ENCODE peak calls at places on chromosomes 16 and 17, in nine cellular contexts. S, I, J, C, G, M, Q, H and V are unnamed samples.
A peak's percentile ranks its signal among the peaks of the same experiment; 100 is the strongest.

GRCh38 chr17:68152161-68152571 is 95.7 kb upstream of the AMZ2 start:
- DNase-seq in S (peak; percentile 76), G (no peak), Q (no peak), C (no peak), I (no peak), H (no peak), J (no peak), M (no peak), V (no peak)

GRCh38 chr17:4142107-4142900 is 526 bp downstream of the ZZEF1 start:
- DNase-seq in C (no peak), J (peak; percentile 56), H (no peak), I (no peak), M (peak; percentile 32), S (peak; percentile 67), Q (peak; percentile 14), G (peak; percentile 48), V (peak; percentile 72)

GRCh38 chr17:31401456-31402254 is 10.2 kb downstream of the RAB11FIP4 start:
- DNase-seq in C (no peak), I (no peak), M (no peak), S (no peak), Q (no peak), H (no peak), J (no peak), G (no peak), V (no peak)

GRCh38 chr17:80029235-80029974 is 6.3 kb downstream of the TBC1D16 start:
- DNase-seq in I (no peak), H (peak; percentile 82), C (peak; percentile 89), Q (no peak), M (peak; percentile 77), S (no peak), G (peak; percentile 78), J (peak; percentile 94), V (peak; percentile 95)

GRCh38 chr17:77841742-77842141 is 116.8 kb upstream of the TNRC6C start:
- DNase-seq in Q (no peak), G (no peak), C (no peak), H (no peak), J (no peak), S (no peak), I (no peak), M (no peak), V (peak; percentile 24)

GRCh38 chr17:52536466-52536865 is 378.0 kb upstream of the CA10 start:
- DNase-seq in M (no peak), S (no peak), Q (no peak), G (peak; percentile 66), I (no peak), J (no peak), C (peak; percentile 22), H (no peak), V (no peak)

GRCh38 chr16:85754403-85754802 is 3.5 kb upstream of the C16orf74 start:
- DNase-seq in Q (no peak), G (no peak), J (no peak), H (no peak), I (no peak), C (no peak), M (no peak), S (no peak), V (no peak)

GRCh38 chr17:79109584-79109983 is 35.0 kb downstream of the ENGASE start:
- DNase-seq in C (no peak), S (no peak), M (no peak), Q (no peak), H (no peak), J (no peak), I (no peak), G (no peak), V (no peak)

GRCh38 chr16:57476546-57477410 is 9.5 kb downstream of the DOK4 start:
- DNase-seq in H (peak; percentile 31), G (no peak), M (no peak), I (no peak), S (no peak), J (no peak), Q (no peak), C (no peak), V (peak; percentile 74)

GRCh38 chr17:66531826-66532439 is 229.5 kb downstream of the PRKCA start:
- DNase-seq in H (no peak), Q (no peak), S (no peak), C (no peak), I (no peak), G (no peak), M (no peak), J (no peak), V (no peak)

GRCh38 chr17:20189979-20190378 is 180.8 kb downstream of the SPECC1 start:
- DNase-seq in M (no peak), C (no peak), J (no peak), H (no peak), I (no peak), S (no peak), G (no peak), Q (no peak), V (no peak)

GRCh38 chr17:49456172-49456965 is 38.7 kb upstream of the NGFR start:
- DNase-seq in H (no peak), S (no peak), J (no peak), C (no peak), M (no peak), G (peak; percentile 52), I (no peak), Q (no peak), V (no peak)

DNA sequence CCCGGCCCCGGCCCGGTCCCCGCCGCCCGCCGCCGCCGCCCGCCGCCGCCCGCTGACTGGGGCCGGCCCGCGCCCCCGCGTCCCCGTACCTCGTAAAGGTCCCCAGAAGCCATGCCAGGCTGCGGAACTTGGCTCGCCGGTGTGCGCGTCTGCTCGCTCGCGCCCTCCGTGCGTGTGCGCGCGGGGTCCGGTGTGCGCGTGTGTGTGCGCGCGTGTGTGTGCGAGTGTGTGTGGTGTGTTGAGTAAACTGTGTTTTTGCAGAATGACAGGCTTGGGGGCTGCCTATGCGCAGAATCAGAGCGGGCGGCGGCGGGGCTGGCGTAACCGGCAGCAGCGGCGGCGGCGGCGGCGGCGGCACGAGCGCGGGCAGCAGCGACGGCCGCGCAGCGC is 342 bp downstream of the CDYL2 start:
- DNase-seq in C (no peak), I (no peak), M (no peak), H (no peak), S (peak; percentile 72), G (peak; percentile 52), Q (peak; percentile 32), J (peak; percentile 51), V (no peak)
- TF ChIP-seq POLR2A in C (no peak), I (no peak), M (no peak), H (no peak), S (no peak), G (no peak), Q (no peak), J (peak; percentile 39), V (no peak)

DNA sequence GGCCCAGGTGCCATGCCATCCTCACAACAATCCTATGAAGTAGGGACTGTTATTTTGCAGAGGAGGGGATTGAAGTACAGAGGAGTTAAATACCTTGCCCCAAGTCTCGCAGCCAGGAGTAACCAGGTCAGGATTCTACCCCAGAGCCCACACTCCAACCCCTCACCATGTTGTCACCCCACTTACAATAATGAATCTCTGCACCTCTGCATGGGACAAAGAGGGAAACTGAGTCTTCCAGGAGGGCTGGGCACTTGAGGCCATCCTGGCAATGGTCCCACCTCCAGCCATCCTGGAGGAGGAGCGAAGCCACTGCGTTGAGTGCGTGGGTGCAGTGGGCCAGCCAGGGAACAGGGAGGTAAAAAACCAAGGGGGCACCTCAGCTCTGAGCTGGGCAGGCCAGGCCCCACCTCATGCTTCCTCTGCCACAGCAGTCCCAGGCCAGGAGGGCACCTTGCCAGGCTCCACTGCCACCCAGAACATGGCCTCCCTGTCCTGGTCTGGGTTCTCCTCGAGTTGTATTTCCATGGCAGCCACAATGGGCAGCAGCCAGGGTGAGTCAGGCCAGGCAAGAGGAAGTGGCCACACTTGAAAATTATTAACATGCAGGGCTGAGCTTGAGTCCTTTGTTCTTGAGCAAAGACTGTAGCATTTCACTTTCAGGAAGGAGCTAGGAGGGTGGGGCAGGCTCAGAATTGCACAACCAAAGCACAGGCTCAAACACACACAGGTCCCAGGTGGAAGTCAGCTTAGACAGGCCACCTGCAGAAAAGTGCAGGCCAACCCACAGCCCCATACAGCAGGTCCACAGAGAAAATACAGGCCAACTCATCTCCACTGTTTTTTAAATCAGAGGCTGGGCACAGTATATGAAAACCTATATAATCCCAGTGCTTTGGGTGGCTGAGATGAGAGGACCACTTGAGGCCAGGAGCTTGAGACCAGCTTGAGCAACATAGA is 52.1 kb downstream of the CUEDC1 start:
- DNase-seq in G (peak; percentile 33), H (peak; percentile 88), Q (peak; percentile 95), C (peak; percentile 63), M (peak; percentile 95), I (peak; percentile 39), J (peak; percentile 96), S (peak; percentile 83), V (peak; percentile 92)
- H3K4me1 ChIP-seq in G (peaks cover 32% of the 10 kb centered on the region), H (peaks cover 47% of the 10 kb centered on the region), Q (peaks cover 82% of the 10 kb centered on the region), C (peaks cover 98% of the 10 kb centered on the region), M (peaks cover 76% of the 10 kb centered on the region), I (peaks cover 68% of the 10 kb centered on the region), J (peaks cover 73% of the 10 kb centered on the region), S (peaks cover 60% of the 10 kb centered on the region), V (peaks cover 75% of the 10 kb centered on the region)

GRCh38 chr16:22220076-22220453 is 14.0 kb downstream of the EEF2K start:
- DNase-seq in H (no peak), M (no peak), G (no peak), S (peak; percentile 70), C (no peak), I (no peak), J (no peak), Q (no peak), V (no peak)

GRCh38 chr16:22220714-22221113 is 14.6 kb downstream of the EEF2K start:
- DNase-seq in S (no peak), H (peak; percentile 60), C (no peak), Q (no peak), I (no peak), M (peak; percentile 55), G (peak; percentile 73), J (no peak), V (no peak)

GRCh38 chr16:22222998-22223397 is 16.9 kb downstream of the EEF2K start:
- DNase-seq in Q (no peak), M (no peak), G (no peak), I (no peak), C (no peak), S (no peak), J (no peak), H (no peak), V (no peak)

GRCh38 chr16:22219389-22220075 is 13.5 kb downstream of the EEF2K start:
- DNase-seq in I (no peak), M (no peak), C (no peak), H (no peak), S (no peak), G (no peak), Q (no peak), J (no peak), V (no peak)

GRCh38 chr16:22222006-22222405 is 15.9 kb downstream of the EEF2K start:
- DNase-seq in J (no peak), H (no peak), Q (no peak), M (no peak), C (no peak), G (no peak), S (no peak), I (no peak), V (no peak)
- TF ChIP-seq POLR2A in J (no peak), H (no peak), Q (no peak), M (no peak), C (no peak), G (no peak), S (no peak), I (no peak), V (no peak)

DNA sequence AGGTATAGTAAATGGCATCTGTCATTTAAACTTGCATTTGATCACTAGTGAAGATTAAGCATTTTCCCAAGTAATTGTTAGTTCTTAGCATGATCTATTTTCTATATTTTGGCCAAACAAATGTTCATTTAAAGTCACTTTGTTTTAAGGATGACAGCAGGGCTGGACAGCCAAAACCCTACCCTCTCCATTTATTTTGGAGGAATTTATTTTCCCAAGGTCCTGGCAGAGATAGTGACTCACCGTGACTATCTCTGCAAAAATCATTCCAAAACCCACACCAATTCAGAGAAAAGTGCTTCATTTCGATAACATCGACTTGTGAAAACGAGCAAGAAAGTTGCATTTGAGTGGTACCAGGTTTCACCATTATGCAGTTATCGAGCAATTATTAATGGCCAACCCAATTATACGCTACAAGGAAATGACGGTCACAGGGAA is 665 bp upstream of the AKAP1 start:
- DNase-seq in I (no peak), J (no peak), Q (no peak), M (no peak), S (no peak), C (no peak), H (no peak), G (no peak), V (no peak)
- H3K4me1 ChIP-seq in I (peaks cover 5% of the 10 kb centered on the region), J (peaks cover 37% of the 10 kb centered on the region), Q (peaks cover 15% of the 10 kb centered on the region), M (peaks cover 25% of the 10 kb centered on the region), S (peaks cover 40% of the 10 kb centered on the region), C (peaks cover 21% of the 10 kb centered on the region), H (no peaks in the 10 kb centered on the region), G (no peaks in the 10 kb centered on the region), V (peaks cover 25% of the 10 kb centered on the region)